ENCODE peak calls at places on chromosome 13, in four cellular contexts. N is DND-41, A is uterus, M is D721Med. C is an unnamed sample.

GRCh38 chr13:104984296-104984818 is 1551.1 kb downstream of the EFNB2 start:
- DNase-seq in A (no peak), M (no peak), N (peak), C (no peak)

GRCh38 chr13:48962281-48962680 is 13.4 kb upstream of the FNDC3A start:
- DNase-seq in A (no peak), M (no peak), N (no peak), C (no peak)

GRCh38 chr13:108070491-108070890 is 144.8 kb downstream of the LIG4 start:
- DNase-seq in A (no peak), M (no peak), N (no peak), C (no peak)

GRCh38 chr13:41533676-41534075 is 76.3 kb downstream of the RGCC start:
- DNase-seq in N (no peak), M (no peak), A (no peak), C (no peak)

GRCh38 chr13:41398494-41399190 is 58.7 kb upstream of the RGCC start:
- DNase-seq in A (no peak), M (no peak), N (no peak), C (no peak)

GRCh38 chr13:102138635-102139225 is 263.1 kb downstream of the FGF14 start:
- DNase-seq in A (no peak), M (no peak), N (no peak), C (no peak)

GRCh38 chr13:20525144-20525600 is 485 bp downstream of the CRYL1 start:
- DNase-seq in N (no peak), M (no peak), A (peak), C (no peak)

GRCh38 chr13:20825476-20825875 is 51.7 kb upstream of the EEF1AKMT1 start:
- DNase-seq in M (no peak), N (no peak), A (no peak), C (no peak)

GRCh38 chr13:21671793-21672680 is 1.2 kb downstream of the FGF9 start:
- DNase-seq in M (no peak), N (no peak), A (no peak), C (no peak)

GRCh38 chr13:38348890-38349289 is 761 bp upstream of the UFM1 start:
- DNase-seq in M (no peak), A (no peak), N (no peak), C (no peak)

GRCh38 chr13:48404952-48405351 is 8.0 kb downstream of the LPAR6 start:
- DNase-seq in A (no peak), N (no peak), M (no peak), C (no peak)

GRCh38 chr13:51000576-51001260 is 91.1 kb downstream of the RNASEH2B start:
- DNase-seq in M (no peak), A (peak), N (no peak), C (no peak)

GRCh38 chr13:112106467-112107141 is 39.7 kb downstream of the SOX1 start:
- DNase-seq in M (no peak), N (no peak), A (no peak), C (no peak)

GRCh38 chr13:68719815-68720214 is 1387.8 kb upstream of the ATXN8OS start:
- DNase-seq in N (no peak), M (no peak), A (no peak), C (no peak)

GRCh38 chr13:90107658-90108057 is 1239.8 kb upstream of the MIR17HG start:
- DNase-seq in A (no peak), N (no peak), M (no peak), C (no peak)

GRCh38 chr13:99087954-99088491 is 110.2 kb upstream of the DOCK9 start:
- DNase-seq in A (no peak), M (no peak), N (peak), C (no peak)
- TF ChIP-seq CTCF in A (no peak), M (no peak), N (no peak), C (no peak)

GRCh38 chr13:109196896-109197295 is 567.5 kb downstream of the MYO16 start:
- DNase-seq in N (no peak), M (no peak), A (no peak), C (no peak)
- TF ChIP-seq CTCF in N (peak), M (no peak), A (no peak), C (peak)

DNA sequence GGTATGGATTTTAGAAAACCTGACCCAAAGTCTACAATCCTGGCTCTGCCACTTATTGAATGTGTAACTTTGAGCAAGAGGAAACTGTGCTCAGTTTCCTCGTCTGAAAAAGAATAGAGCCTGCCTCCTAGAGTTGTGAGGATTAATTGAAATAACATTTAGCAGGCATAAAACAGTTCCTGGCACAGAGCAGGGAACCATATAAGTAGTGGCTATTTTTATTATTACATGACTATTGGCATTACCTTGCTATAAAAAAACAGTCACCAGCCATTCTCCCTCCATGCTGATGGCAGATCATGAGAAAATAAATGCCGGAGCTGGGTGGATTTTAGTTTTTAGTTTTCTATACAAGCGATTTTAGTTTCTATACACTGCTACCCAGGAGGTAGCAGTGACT is 5.8 kb downstream of the DOCK9 start:
- DNase-seq in A (no peak), M (no peak), N (no peak), C (no peak)
- TF ChIP-seq CTCF in A (no peak), M (no peak), N (no peak), C (no peak)

DNA sequence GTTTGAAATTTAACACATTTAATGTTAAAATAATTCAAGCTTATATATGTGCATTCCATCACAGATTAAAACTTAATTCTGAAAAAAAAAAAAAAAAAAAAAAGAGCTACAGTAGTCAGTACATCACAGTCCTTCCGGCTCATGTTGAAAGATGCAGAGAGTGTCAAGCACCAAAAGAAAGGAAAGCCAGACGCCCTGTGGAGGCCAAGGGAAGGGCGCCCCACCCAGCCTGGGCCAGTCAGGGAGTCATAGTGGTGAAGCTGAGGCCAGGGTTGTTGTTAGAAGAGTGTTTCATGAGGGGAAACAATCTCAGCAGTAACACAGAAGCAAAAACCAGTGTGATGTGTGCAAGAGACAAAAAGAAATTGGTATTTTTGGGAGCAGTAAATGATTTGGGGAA is 375.3 kb downstream of the MTUS2 start:
- DNase-seq in M (no peak), A (no peak), N (peak), C (no peak)
- TF ChIP-seq CTCF in M (no peak), A (no peak), N (peak), C (no peak)

DNA sequence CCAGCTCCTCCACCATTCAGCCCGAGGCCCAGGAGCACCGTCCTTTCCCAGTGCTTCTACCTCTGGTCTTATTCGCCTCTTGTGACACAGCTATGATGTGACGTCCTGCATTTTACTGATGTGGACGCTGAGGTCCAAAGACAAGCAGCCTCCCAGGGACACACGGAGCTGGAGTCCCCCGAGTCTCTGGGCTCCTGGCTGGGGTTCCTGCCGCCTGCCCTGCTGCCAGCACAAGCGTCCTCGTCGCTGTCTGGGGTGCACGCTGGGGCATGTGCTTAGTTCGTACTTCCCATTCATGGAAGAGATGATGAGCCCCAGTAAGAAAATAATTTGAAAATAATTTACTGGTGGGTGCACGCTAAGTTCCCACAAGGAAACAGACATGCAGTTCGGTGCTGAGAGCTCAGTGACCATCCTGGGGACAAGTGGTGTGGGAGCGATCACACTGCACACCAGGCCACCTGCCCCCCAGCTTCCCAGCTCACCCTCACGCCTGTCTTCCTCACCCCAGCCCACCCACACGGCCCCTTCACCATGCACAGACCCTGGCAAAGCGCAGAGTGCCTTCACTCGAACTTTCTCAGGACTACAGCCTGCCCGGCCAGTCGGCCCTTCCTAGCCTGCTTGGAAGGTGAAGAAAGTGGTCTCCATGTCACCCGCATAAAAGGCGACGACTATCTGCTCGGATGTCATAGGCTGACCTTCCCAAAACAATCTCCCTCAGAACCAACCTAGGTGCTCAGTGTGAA is 14.2 kb upstream of the CFAP97D2 start:
- DNase-seq in A (no peak), N (no peak), M (no peak), C (no peak)
- TF ChIP-seq CTCF in A (no peak), N (no peak), M (no peak), C (no peak)

DNA sequence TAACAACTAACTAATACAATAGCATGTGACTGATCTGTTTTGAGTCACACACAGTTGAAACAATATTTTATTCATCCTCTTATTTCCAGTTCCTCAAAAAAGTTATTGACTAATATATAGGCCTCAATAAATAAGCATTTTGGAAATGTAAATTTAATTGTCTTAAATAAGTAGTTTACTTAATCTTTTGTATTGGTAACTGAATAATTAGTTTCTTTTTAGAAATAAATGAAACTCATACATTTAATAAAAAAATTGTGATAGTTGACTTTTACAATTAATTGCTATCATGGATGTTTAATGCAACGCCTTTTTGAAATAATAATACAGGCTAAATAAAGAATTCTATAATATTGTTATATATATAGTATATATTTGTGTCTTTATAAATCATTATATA is 500.8 kb upstream of the PCDH20 start:
- DNase-seq in M (no peak), A (no peak), N (no peak), C (no peak)
- TF ChIP-seq CTCF in M (no peak), A (no peak), N (no peak), C (no peak)

GRCh38 chr13:66689037-66689619 is 541.0 kb downstream of the PCDH9 start:
- DNase-seq in A (no peak), M (no peak), N (no peak), C (no peak)
- TF ChIP-seq CTCF in A (no peak), M (peak), N (peak), C (no peak)

GRCh38 chr13:110957181-110957884 is 42.5 kb upstream of the ANKRD10 start:
- DNase-seq in M (no peak), A (no peak), N (peak), C (no peak)
- TF ChIP-seq CTCF in M (no peak), A (no peak), N (peak), C (no peak)

DNA sequence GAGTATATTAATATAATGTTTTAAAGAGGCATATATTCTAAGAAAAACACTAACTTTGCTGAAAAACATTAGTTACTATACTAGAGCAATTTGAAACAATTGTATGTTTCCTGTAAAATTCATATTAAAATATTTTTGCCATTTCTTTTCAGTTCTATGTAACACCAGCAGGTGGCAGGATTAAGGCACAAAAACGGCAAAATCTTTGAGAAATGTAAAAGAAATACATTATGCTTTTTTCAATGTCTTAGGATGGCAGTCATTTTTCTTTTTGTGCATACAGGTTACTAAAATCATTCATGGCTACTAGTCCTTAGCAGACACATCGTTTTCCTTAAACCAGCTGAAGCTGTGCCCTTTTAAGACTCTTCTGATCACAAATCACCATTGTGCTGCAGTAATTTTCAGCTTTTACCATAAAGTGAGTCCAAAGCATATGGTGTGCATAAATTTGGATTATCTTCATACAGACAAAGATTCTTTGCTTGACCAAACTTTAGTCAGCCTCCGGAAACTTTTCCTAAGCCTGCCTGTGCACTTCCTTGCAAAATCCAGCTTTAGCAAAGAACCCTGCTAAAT is 800.7 kb upstream of the SLITRK5 start:
- DNase-seq in N (no peak), A (no peak), M (no peak), C (no peak)
- TF ChIP-seq CTCF in N (peak), A (no peak), M (peak), C (peak)

C was measured in CD14-positive monocyte.